ENCODE peak calls at places on chromosomes 13 and 19, in nine cellular contexts. One of them, this sample, is unnamed.

GRCh38 chr19:3187662-3188511 is 2.2 kb downstream of the NCLN start:
- DNase-seq in H9: no peak
- DNase-seq in retina: no peak
- DNase-seq in AG04450: no peak
- DNase-seq in psoas muscle: no peak
- DNase-seq in amygdala: no peak
- DNase-seq in nephron progenitor cell: no peak
- DNase-seq in tibial nerve: no peak
- DNase-seq in endothelial cell: no peak
- DNase-seq in this sample: no peak

GRCh38 chr19:50646074-50646807 is 3.0 kb upstream of the C19orf81 start:
- DNase-seq in AG04450: no peak
- DNase-seq in H9: no peak
- DNase-seq in endothelial cell: no peak
- DNase-seq in psoas muscle: no peak
- DNase-seq in retina: no peak
- DNase-seq in tibial nerve: no peak
- DNase-seq in nephron progenitor cell: no peak
- DNase-seq in amygdala: no peak
- DNase-seq in this sample: no peak

GRCh38 chr19:17647071-17648020 is 40.8 kb downstream of the UNC13A start:
- DNase-seq in retina: no peak
- DNase-seq in tibial nerve: no peak
- DNase-seq in endothelial cell: no peak
- DNase-seq in AG04450: no peak
- DNase-seq in H9: peak
- DNase-seq in nephron progenitor cell: no peak
- DNase-seq in amygdala: no peak
- DNase-seq in psoas muscle: peak
- DNase-seq in this sample: no peak

GRCh38 chr13:40446365-40446764 is 220.1 kb downstream of the FOXO1 start:
- DNase-seq in nephron progenitor cell: no peak
- DNase-seq in tibial nerve: no peak
- DNase-seq in AG04450: no peak
- DNase-seq in H9: no peak
- DNase-seq in psoas muscle: no peak
- DNase-seq in retina: no peak
- DNase-seq in amygdala: no peak
- DNase-seq in endothelial cell: no peak
- DNase-seq in this sample: no peak

GRCh38 chr13:51453959-51454703 is 1.3 kb upstream of the INTS6 start:
- DNase-seq in tibial nerve: peak
- DNase-seq in amygdala: no peak
- DNase-seq in H9: no peak
- DNase-seq in endothelial cell: peak
- DNase-seq in psoas muscle: peak
- DNase-seq in AG04450: no peak
- DNase-seq in nephron progenitor cell: peak
- DNase-seq in retina: no peak
- DNase-seq in this sample: peak

GRCh38 chr13:79782541-79783216 is 301.7 kb downstream of the NDFIP2 start:
- DNase-seq in tibial nerve: no peak
- DNase-seq in nephron progenitor cell: peak
- DNase-seq in AG04450: peak
- DNase-seq in psoas muscle: no peak
- DNase-seq in endothelial cell: peak
- DNase-seq in H9: peak
- DNase-seq in retina: peak
- DNase-seq in amygdala: peak
- DNase-seq in this sample: peak

GRCh38 chr19:47729468-47729798 is 15.9 kb upstream of the NOP53 start:
- DNase-seq in AG04450: no peak
- DNase-seq in psoas muscle: peak
- DNase-seq in amygdala: no peak
- DNase-seq in retina: no peak
- DNase-seq in tibial nerve: peak
- DNase-seq in H9: peak
- DNase-seq in endothelial cell: peak
- DNase-seq in nephron progenitor cell: no peak
- DNase-seq in this sample: no peak

GRCh38 chr19:5977222-5977784 is 637 bp downstream of the RANBP3 start:
- DNase-seq in H9: no peak
- DNase-seq in retina: no peak
- DNase-seq in amygdala: no peak
- DNase-seq in psoas muscle: no peak
- DNase-seq in tibial nerve: no peak
- DNase-seq in nephron progenitor cell: no peak
- DNase-seq in AG04450: no peak
- DNase-seq in endothelial cell: no peak
- DNase-seq in this sample: no peak

GRCh38 chr13:30806784-30807183 is 71.4 kb downstream of the ALOX5AP start:
- DNase-seq in retina: no peak
- DNase-seq in psoas muscle: no peak
- DNase-seq in tibial nerve: no peak
- DNase-seq in amygdala: no peak
- DNase-seq in AG04450: no peak
- DNase-seq in endothelial cell: no peak
- DNase-seq in nephron progenitor cell: no peak
- DNase-seq in H9: no peak
- DNase-seq in this sample: no peak

GRCh38 chr13:91544723-91545122 is 146.3 kb downstream of the GPC5 start:
- DNase-seq in tibial nerve: no peak
- DNase-seq in AG04450: no peak
- DNase-seq in H9: peak
- DNase-seq in retina: no peak
- DNase-seq in amygdala: no peak
- DNase-seq in nephron progenitor cell: no peak
- DNase-seq in endothelial cell: peak
- DNase-seq in psoas muscle: no peak
- DNase-seq in this sample: peak

GRCh38 chr13:44364601-44365000 is 9.0 kb upstream of the SERP2 start:
- DNase-seq in amygdala: no peak
- DNase-seq in psoas muscle: no peak
- DNase-seq in AG04450: no peak
- DNase-seq in H9: no peak
- DNase-seq in tibial nerve: no peak
- DNase-seq in nephron progenitor cell: no peak
- DNase-seq in endothelial cell: no peak
- DNase-seq in retina: no peak
- DNase-seq in this sample: no peak

GRCh38 chr19:14728595-14728994 is 38.7 kb downstream of the ZNF333 start:
- DNase-seq in AG04450: no peak
- DNase-seq in H9: no peak
- DNase-seq in retina: no peak
- DNase-seq in endothelial cell: no peak
- DNase-seq in tibial nerve: no peak
- DNase-seq in psoas muscle: no peak
- DNase-seq in nephron progenitor cell: no peak
- DNase-seq in amygdala: no peak
- DNase-seq in this sample: no peak

GRCh38 chr13:33197551-33197971 is 88.0 kb downstream of the STARD13 start:
- DNase-seq in nephron progenitor cell: no peak
- DNase-seq in amygdala: no peak
- DNase-seq in endothelial cell: no peak
- DNase-seq in tibial nerve: no peak
- DNase-seq in H9: no peak
- DNase-seq in retina: no peak
- DNase-seq in psoas muscle: no peak
- DNase-seq in AG04450: no peak
- DNase-seq in this sample: no peak

GRCh38 chr13:92573467-92574057 is 653.0 kb upstream of the GPC6 start:
- DNase-seq in H9: peak
- DNase-seq in endothelial cell: peak
- DNase-seq in AG04450: no peak
- DNase-seq in retina: peak
- DNase-seq in tibial nerve: no peak
- DNase-seq in amygdala: no peak
- DNase-seq in psoas muscle: no peak
- DNase-seq in nephron progenitor cell: peak
- DNase-seq in this sample: no peak

GRCh38 chr19:51810228-51810627 is 15.3 kb downstream of the FPR3 start:
- DNase-seq in tibial nerve: no peak
- DNase-seq in amygdala: no peak
- DNase-seq in retina: no peak
- DNase-seq in H9: no peak
- DNase-seq in nephron progenitor cell: no peak
- DNase-seq in endothelial cell: no peak
- DNase-seq in psoas muscle: no peak
- DNase-seq in AG04450: no peak
- DNase-seq in this sample: peak

GRCh38 chr13:20258208-20258962 is 26.3 kb upstream of the GJB6 start:
- DNase-seq in tibial nerve: peak
- DNase-seq in endothelial cell: no peak
- DNase-seq in AG04450: no peak
- DNase-seq in amygdala: no peak
- DNase-seq in retina: no peak
- DNase-seq in psoas muscle: no peak
- DNase-seq in H9: no peak
- DNase-seq in nephron progenitor cell: no peak
- DNase-seq in this sample: no peak

GRCh38 chr13:34941835-34942731 is at the start of gene NBEA:
- DNase-seq in endothelial cell: peak
- DNase-seq in amygdala: peak
- DNase-seq in AG04450: no peak
- DNase-seq in psoas muscle: peak
- DNase-seq in nephron progenitor cell: peak
- DNase-seq in retina: peak
- DNase-seq in H9: peak
- DNase-seq in tibial nerve: peak
- DNase-seq in this sample: peak

GRCh38 chr19:5990289-5990797 is 12.4 kb upstream of the RANBP3 start:
- DNase-seq in retina: no peak
- DNase-seq in nephron progenitor cell: no peak
- DNase-seq in AG04450: no peak
- DNase-seq in amygdala: no peak
- DNase-seq in endothelial cell: no peak
- DNase-seq in tibial nerve: no peak
- DNase-seq in H9: peak
- DNase-seq in psoas muscle: no peak
- DNase-seq in this sample: peak

GRCh38 chr19:3353493-3353892 is 12.9 kb upstream of the NFIC start:
- DNase-seq in H9: no peak
- DNase-seq in nephron progenitor cell: no peak
- DNase-seq in amygdala: no peak
- DNase-seq in psoas muscle: no peak
- DNase-seq in endothelial cell: no peak
- DNase-seq in retina: no peak
- DNase-seq in tibial nerve: no peak
- DNase-seq in AG04450: no peak
- DNase-seq in this sample: no peak

GRCh38 chr19:31351212-31352193 is 2.3 kb upstream of the TSHZ3 start:
- DNase-seq in H9: no peak
- DNase-seq in endothelial cell: peak
- DNase-seq in AG04450: no peak
- DNase-seq in retina: peak
- DNase-seq in tibial nerve: no peak
- DNase-seq in nephron progenitor cell: peak
- DNase-seq in psoas muscle: no peak
- DNase-seq in amygdala: no peak
- DNase-seq in this sample: peak

GRCh38 chr13:113637262-113638160 is 20.5 kb downstream of the ATP4B start:
- DNase-seq in H9: no peak
- DNase-seq in retina: no peak
- DNase-seq in amygdala: no peak
- DNase-seq in tibial nerve: no peak
- DNase-seq in endothelial cell: no peak
- DNase-seq in psoas muscle: peak
- DNase-seq in nephron progenitor cell: no peak
- DNase-seq in AG04450: no peak
- DNase-seq in this sample: no peak

GRCh38 chr13:28001837-28002473 is 13.5 kb upstream of the URAD start:
- DNase-seq in AG04450: no peak
- DNase-seq in psoas muscle: no peak
- DNase-seq in H9: no peak
- DNase-seq in nephron progenitor cell: no peak
- DNase-seq in amygdala: no peak
- DNase-seq in retina: no peak
- DNase-seq in tibial nerve: no peak
- DNase-seq in endothelial cell: no peak
- DNase-seq in this sample: no peak

GRCh38 chr13:52842440-52842839 is 6.0 kb downstream of the PCDH8 start:
- DNase-seq in amygdala: no peak
- DNase-seq in endothelial cell: no peak
- DNase-seq in AG04450: no peak
- DNase-seq in tibial nerve: no peak
- DNase-seq in H9: no peak
- DNase-seq in retina: no peak
- DNase-seq in nephron progenitor cell: no peak
- DNase-seq in psoas muscle: no peak
- DNase-seq in this sample: no peak

GRCh38 chr19:54209748-54210494 is 9.3 kb downstream of the RPS9 start:
- DNase-seq in AG04450: peak
- DNase-seq in tibial nerve: peak
- DNase-seq in psoas muscle: peak
- DNase-seq in retina: no peak
- DNase-seq in nephron progenitor cell: no peak
- DNase-seq in amygdala: peak
- DNase-seq in H9: no peak
- DNase-seq in endothelial cell: no peak
- DNase-seq in this sample: no peak

GRCh38 chr13:110499621-110500281 is 61.8 kb downstream of the RAB20 start:
- DNase-seq in psoas muscle: no peak
- DNase-seq in endothelial cell: no peak
- DNase-seq in retina: peak
- DNase-seq in AG04450: no peak
- DNase-seq in nephron progenitor cell: no peak
- DNase-seq in H9: no peak
- DNase-seq in tibial nerve: no peak
- DNase-seq in amygdala: no peak
- DNase-seq in this sample: no peak

GRCh38 chr13:24068472-24068871 is 92.0 kb upstream of the SPATA13 start:
- DNase-seq in endothelial cell: no peak
- DNase-seq in H9: no peak
- DNase-seq in tibial nerve: no peak
- DNase-seq in retina: no peak
- DNase-seq in AG04450: no peak
- DNase-seq in nephron progenitor cell: no peak
- DNase-seq in psoas muscle: no peak
- DNase-seq in amygdala: no peak
- DNase-seq in this sample: no peak

GRCh38 chr19:9857920-9858746 is 23.0 kb downstream of the PIN1 start:
- DNase-seq in psoas muscle: no peak
- DNase-seq in H9: no peak
- DNase-seq in tibial nerve: no peak
- DNase-seq in AG04450: no peak
- DNase-seq in retina: no peak
- DNase-seq in nephron progenitor cell: no peak
- DNase-seq in endothelial cell: no peak
- DNase-seq in amygdala: no peak
- DNase-seq in this sample: no peak

GRCh38 chr19:3547301-3547731 is 8.3 kb downstream of the TEKTIP1 start:
- DNase-seq in tibial nerve: no peak
- DNase-seq in nephron progenitor cell: no peak
- DNase-seq in AG04450: no peak
- DNase-seq in retina: no peak
- DNase-seq in amygdala: no peak
- DNase-seq in endothelial cell: no peak
- DNase-seq in H9: no peak
- DNase-seq in psoas muscle: no peak
- DNase-seq in this sample: no peak

GRCh38 chr13:89457977-89458376 is 1786.8 kb downstream of the SLITRK5 start:
- DNase-seq in psoas muscle: no peak
- DNase-seq in tibial nerve: no peak
- DNase-seq in AG04450: peak
- DNase-seq in H9: no peak
- DNase-seq in nephron progenitor cell: no peak
- DNase-seq in retina: no peak
- DNase-seq in amygdala: no peak
- DNase-seq in endothelial cell: no peak
- DNase-seq in this sample: no peak

GRCh38 chr13:85140192-85140591 is 659.0 kb downstream of the SLITRK6 start:
- DNase-seq in amygdala: no peak
- DNase-seq in H9: no peak
- DNase-seq in endothelial cell: no peak
- DNase-seq in retina: no peak
- DNase-seq in nephron progenitor cell: no peak
- DNase-seq in psoas muscle: no peak
- DNase-seq in AG04450: no peak
- DNase-seq in tibial nerve: no peak
- DNase-seq in this sample: no peak

GRCh38 chr13:92315265-92315664 is 911.3 kb upstream of the GPC6 start:
- DNase-seq in AG04450: no peak
- DNase-seq in nephron progenitor cell: no peak
- DNase-seq in tibial nerve: no peak
- DNase-seq in H9: no peak
- DNase-seq in amygdala: no peak
- DNase-seq in psoas muscle: no peak
- DNase-seq in retina: no peak
- DNase-seq in endothelial cell: no peak
- DNase-seq in this sample: no peak